ENCODE peak calls at places on chromosomes 4 and X, in nine cellular contexts. A, R, F, D, M, Y, J, O and K are unnamed samples. For H3K4me1, the result is how much of the 10 kb centered on the place peaks cover.

GRCh38 chr4:67035501-67035900 is 509.8 kb downstream of the CENPC start:
- DNase-seq in R (no peak), Y (no peak), J (no peak), O (no peak), F (no peak), D (no peak), M (no peak), A (no peak), K (no peak)

GRCh38 chr4:65007841-65008439 is 598.7 kb upstream of the TECRL start:
- DNase-seq in F (peak), A (peak), R (no peak), M (no peak), Y (no peak), D (no peak), O (no peak), J (no peak), K (no peak)

GRCh38 chrX:30957753-30958152 is 68.7 kb upstream of the TAB3 start:
- DNase-seq in J (no peak), R (no peak), O (no peak), F (no peak), Y (no peak), D (no peak), M (no peak), A (no peak), K (no peak)

GRCh38 chrX:50874878-50875277 is 35.7 kb upstream of the BMP15 start:
- DNase-seq in M (no peak), Y (no peak), A (no peak), R (no peak), D (no peak), O (no peak), F (no peak), J (no peak), K (no peak)

GRCh38 chr4:11675051-11675800 is 246.5 kb upstream of the HS3ST1 start:
- DNase-seq in Y (no peak), D (no peak), R (no peak), F (no peak), A (no peak), J (no peak), M (no peak), O (no peak), K (no peak)

GRCh38 chrX:57528670-57529255 is 63.0 kb upstream of the ZXDB start:
- DNase-seq in D (no peak), A (no peak), R (no peak), J (no peak), Y (no peak), O (no peak), F (peak), M (no peak), K (peak)

GRCh38 chr4:112897548-112897947 is 151.9 kb upstream of the ANK2 start:
- DNase-seq in O (no peak), F (no peak), A (no peak), R (no peak), Y (no peak), J (no peak), M (no peak), D (no peak), K (no peak)

GRCh38 chrX:39063037-39063436 is 261.8 kb downstream of the MID1IP1 start:
- DNase-seq in F (no peak), R (no peak), O (no peak), J (peak), A (no peak), D (no peak), M (peak), Y (no peak), K (no peak)

GRCh38 chrX:87049567-87049966 is 468.0 kb upstream of the KLHL4 start:
- DNase-seq in J (no peak), A (no peak), O (no peak), R (no peak), D (no peak), Y (no peak), M (no peak), F (no peak), K (no peak)

GRCh38 chr4:45477311-45477733 is 646.5 kb downstream of the GABRG1 start:
- DNase-seq in D (no peak), O (no peak), Y (no peak), F (no peak), M (peak), J (no peak), A (no peak), R (no peak), K (no peak)

GRCh38 chr4:41866799-41867677 is 68.2 kb upstream of the TMEM33 start:
- DNase-seq in D (no peak), R (no peak), M (no peak), O (no peak), Y (no peak), A (no peak), F (no peak), J (no peak), K (no peak)

GRCh38 chrX:96445531-96446065 is 239.0 kb upstream of the DIAPH2 start:
- DNase-seq in D (no peak), A (no peak), F (no peak), Y (no peak), O (no peak), R (no peak), J (no peak), M (no peak), K (no peak)

GRCh38 chrX:39204945-39205344 is 403.7 kb downstream of the MID1IP1 start:
- DNase-seq in M (no peak), Y (no peak), D (no peak), F (no peak), R (no peak), J (no peak), O (no peak), A (no peak), K (no peak)

GRCh38 chrX:142711801-142712200 is 313.9 kb upstream of the SPANXN4 start:
- DNase-seq in O (no peak), F (no peak), M (no peak), Y (no peak), R (no peak), A (no peak), J (no peak), D (no peak), K (no peak)

GRCh38 chr4:155667538-155668511 is 1.2 kb downstream of the GUCY1A1 start:
- DNase-seq in F (no peak), O (no peak), R (no peak), J (peak), A (no peak), Y (peak), M (peak), D (no peak), K (no peak)

GRCh38 chr4:1516261-1516660 is 110.0 kb upstream of the NKX1-1 start:
- DNase-seq in Y (peak), J (no peak), F (no peak), O (no peak), A (no peak), D (no peak), R (no peak), M (no peak), K (no peak)

GRCh38 chr4:8084712-8085490 is 73.7 kb downstream of the ABLIM2 start:
- DNase-seq in O (no peak), J (no peak), A (no peak), F (no peak), M (no peak), Y (peak), D (no peak), R (no peak), K (no peak)

GRCh38 chr4:153651041-153651960 is 32.8 kb upstream of the TLR2 start:
- DNase-seq in M (peak), A (no peak), R (peak), J (peak), O (no peak), Y (peak), D (peak), F (peak), K (peak)

GRCh38 chrX:129876734-129877395 is 29.1 kb upstream of the UTP14A start:
- DNase-seq in D (no peak), M (no peak), O (no peak), F (no peak), J (no peak), A (no peak), R (no peak), Y (no peak), K (no peak)

GRCh38 chrX:153423652-153424051 is 12.4 kb downstream of the ZFP92 start:
- DNase-seq in D (no peak), Y (no peak), M (no peak), R (no peak), F (no peak), J (no peak), A (no peak), O (peak), K (no peak)

GRCh38 chr4:54433686-54434085 is 204.6 kb downstream of the PDGFRA start:
- DNase-seq in M (no peak), R (no peak), J (no peak), O (no peak), Y (no peak), F (no peak), D (no peak), A (peak), K (no peak)

GRCh38 chrX:43631841-43632240 is 24.3 kb upstream of the MAOA start:
- DNase-seq in A (no peak), R (no peak), D (no peak), Y (no peak), J (no peak), M (no peak), O (no peak), F (no peak), K (no peak)

GRCh38 chr4:18039113-18039512 is 17.6 kb upstream of the LCORL start:
- DNase-seq in M (no peak), R (no peak), O (no peak), A (no peak), D (no peak), Y (no peak), J (no peak), F (no peak), K (no peak)

GRCh38 chr4:161356351-161356750 is 807.4 kb downstream of the FSTL5 start:
- DNase-seq in R (no peak), J (no peak), A (no peak), M (no peak), D (no peak), Y (no peak), O (no peak), F (no peak), K (no peak)

GRCh38 chr4:150573534-150573933 is 8.4 kb upstream of the MAB21L2 start:
- DNase-seq in M (no peak), O (no peak), R (no peak), A (no peak), F (no peak), J (no peak), D (no peak), Y (no peak), K (no peak)

GRCh38 chrX:107731831-107732502 is 43.6 kb downstream of the TSC22D3 start:
- DNase-seq in D (no peak), O (peak), Y (peak), M (peak), F (no peak), R (no peak), J (peak), A (peak), K (no peak)

GRCh38 chrX:70172226-70172625 is 5.1 kb upstream of the DGAT2L6 start:
- DNase-seq in R (no peak), O (no peak), M (no peak), F (no peak), A (no peak), D (no peak), J (no peak), Y (no peak), K (no peak)

GRCh38 chrX:103656623-103657022 is 27.8 kb downstream of the TCEAL1 start:
- DNase-seq in Y (no peak), A (no peak), R (no peak), J (no peak), F (no peak), O (no peak), D (no peak), M (no peak), K (no peak)

GRCh38 chr4:112939901-112940300 is 109.6 kb upstream of the ANK2 start:
- DNase-seq in F (no peak), A (no peak), Y (no peak), M (no peak), J (no peak), D (no peak), O (no peak), R (no peak), K (no peak)

DNA sequence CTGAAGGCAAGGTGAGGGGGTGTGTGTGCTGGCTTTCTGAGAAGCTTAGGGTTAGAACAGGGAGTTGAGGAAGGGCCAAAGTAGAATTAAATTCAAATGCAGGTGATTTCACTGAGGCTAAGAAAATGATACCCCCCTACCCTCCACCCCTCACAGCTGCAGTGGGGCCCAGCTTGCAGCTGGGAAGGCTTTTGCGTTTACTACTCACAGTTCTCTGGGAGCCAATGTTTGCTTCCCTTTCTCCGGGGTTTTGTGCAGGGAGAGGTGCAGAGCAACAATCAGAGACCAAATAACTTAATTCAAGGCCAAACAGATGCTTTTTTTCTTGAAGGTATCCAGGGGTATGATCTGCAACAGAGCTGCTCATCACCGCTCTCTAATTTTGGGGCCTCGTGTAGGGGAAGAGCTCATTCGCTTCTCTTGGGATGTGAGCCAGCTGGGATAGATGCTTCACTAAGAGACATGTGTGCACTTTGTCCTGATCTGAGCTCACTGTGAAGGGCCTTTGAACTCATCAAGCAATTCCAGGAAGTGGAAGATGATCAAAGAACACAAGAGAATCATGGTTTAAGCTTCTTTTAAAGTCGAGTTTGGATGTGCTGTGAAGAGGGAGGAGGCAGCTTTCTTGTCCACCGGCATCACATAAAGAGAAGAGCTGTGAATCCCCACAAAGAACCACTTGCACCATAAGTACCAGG is 122.7 kb upstream of the C1GALT1C1 start:
- DNase-seq in Y (no peak), R (no peak), D (no peak), M (no peak), J (no peak), A (no peak), O (no peak), F (peak), K (no peak)
- H3K4me1 ChIP-seq in Y (under half), R (under half), D (under half), M (under half), J (under half), A (under half), O (under half), F (half or more), K (under half)

DNA sequence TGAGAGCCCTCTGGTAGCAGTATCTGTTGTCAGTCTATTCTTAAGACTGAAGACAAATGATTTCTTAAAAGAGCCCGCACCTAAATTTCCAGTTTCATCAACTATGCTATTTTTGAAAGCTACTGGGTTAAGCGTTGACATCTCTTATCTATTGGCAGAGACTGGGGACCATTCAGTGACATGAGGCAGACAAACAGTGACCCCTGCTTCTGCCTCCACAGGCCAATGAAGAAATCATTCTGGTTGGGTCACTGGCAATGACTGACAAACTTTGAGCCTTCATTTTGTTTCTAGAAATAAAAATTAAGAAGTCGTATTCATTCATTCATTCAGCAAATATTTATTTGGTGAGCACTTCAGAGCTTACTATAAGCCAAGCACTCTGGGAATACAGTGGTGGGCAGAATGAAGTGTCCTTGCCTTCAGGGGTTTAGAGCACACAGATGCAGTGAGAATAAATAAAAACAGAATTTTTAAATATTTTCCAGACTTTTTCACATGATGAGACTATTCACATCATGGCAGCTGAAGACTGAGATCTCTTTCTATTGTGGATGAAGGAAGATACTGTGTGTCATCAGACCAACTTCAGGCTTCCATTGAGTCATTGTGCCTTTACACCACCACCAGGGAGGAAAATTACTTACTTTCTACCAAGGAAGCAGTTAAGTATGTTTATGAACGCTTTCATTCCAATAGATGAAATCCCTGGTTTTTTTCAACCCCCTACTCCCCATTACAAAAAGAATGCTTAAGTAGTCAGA is 36.0 kb downstream of the SORBS2 start:
- DNase-seq in D (no peak), O (no peak), F (no peak), J (no peak), A (no peak), M (peak), Y (no peak), R (no peak), K (no peak)
- H3K4me3 ChIP-seq in D (no peak), O (no peak), F (no peak), J (no peak), A (no peak), M (peak), Y (no peak), R (no peak), K (no peak)

DNA sequence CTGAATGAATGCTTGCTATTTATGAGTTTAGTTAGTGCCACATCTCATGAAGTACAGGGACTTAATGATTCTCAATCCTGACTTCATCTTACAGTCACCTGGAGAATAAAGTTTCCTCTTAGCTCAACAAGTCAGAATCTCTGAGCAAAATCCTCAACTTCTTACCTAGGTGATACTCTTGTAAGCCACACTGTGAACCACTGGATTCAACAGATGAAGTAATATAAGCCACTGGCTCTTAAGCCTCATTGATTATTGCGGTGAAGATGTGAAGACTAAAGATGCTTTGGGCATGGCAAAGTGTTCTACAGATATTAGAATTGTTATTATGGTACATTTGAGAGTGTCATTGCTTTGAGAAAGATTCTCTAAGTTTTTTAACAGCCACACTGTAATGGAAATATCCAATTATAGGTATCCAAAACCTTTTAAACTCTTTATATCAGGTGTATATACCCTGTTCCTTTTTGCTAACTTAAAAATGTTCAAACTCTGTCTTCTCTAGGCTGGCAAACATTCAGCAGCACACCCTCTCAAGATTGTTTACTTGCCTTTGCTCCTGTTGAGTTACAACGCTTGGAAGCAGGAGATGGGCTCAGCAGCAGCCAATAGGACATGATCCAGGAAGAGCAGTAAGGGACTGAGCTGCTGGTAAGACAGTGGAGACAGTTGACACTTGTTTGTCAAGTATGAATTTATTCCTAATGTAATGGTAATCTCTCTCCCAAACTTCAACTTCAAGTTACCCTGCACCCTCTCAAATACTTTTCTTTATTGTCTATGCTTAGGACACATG is 43.4 kb downstream of the TET2 start:
- DNase-seq in M (no peak), D (no peak), J (no peak), F (no peak), R (no peak), A (no peak), O (no peak), Y (no peak), K (no peak)
- H3K27ac ChIP-seq in M (no peak), D (no peak), J (no peak), F (no peak), R (no peak), A (no peak), O (no peak), Y (no peak), K (no peak)

GRCh38 chr4:48175806-48176205 is 41.8 kb upstream of the TXK start:
- DNase-seq in R (no peak), O (no peak), A (no peak), J (no peak), Y (no peak), D (no peak), F (no peak), M (no peak), K (no peak)
- H3K4me1 ChIP-seq in R (under half), O (under half), A (under half), J (under half), Y (under half), D (under half), F (under half), M (under half), K (under half)

GRCh38 chrX:46627044-46627443 is 53.5 kb downstream of the CHST7 start:
- DNase-seq in A (no peak), O (no peak), F (no peak), R (no peak), D (no peak), Y (no peak), M (peak), J (no peak), K (no peak)

GRCh38 chrX:46628406-46629371 is 55.1 kb downstream of the CHST7 start:
- DNase-seq in J (peak), A (no peak), D (no peak), Y (peak), R (no peak), M (peak), F (peak), O (no peak), K (no peak)

GRCh38 chrX:46630141-46630540 is 56.6 kb downstream of the CHST7 start:
- DNase-seq in Y (no peak), A (no peak), F (no peak), O (no peak), R (no peak), M (no peak), J (no peak), D (no peak), K (no peak)

GRCh38 chrX:46626566-46626965 is 53.0 kb downstream of the CHST7 start:
- DNase-seq in R (no peak), A (no peak), F (peak), O (no peak), Y (no peak), D (no peak), J (no peak), M (no peak), K (peak)

DNA sequence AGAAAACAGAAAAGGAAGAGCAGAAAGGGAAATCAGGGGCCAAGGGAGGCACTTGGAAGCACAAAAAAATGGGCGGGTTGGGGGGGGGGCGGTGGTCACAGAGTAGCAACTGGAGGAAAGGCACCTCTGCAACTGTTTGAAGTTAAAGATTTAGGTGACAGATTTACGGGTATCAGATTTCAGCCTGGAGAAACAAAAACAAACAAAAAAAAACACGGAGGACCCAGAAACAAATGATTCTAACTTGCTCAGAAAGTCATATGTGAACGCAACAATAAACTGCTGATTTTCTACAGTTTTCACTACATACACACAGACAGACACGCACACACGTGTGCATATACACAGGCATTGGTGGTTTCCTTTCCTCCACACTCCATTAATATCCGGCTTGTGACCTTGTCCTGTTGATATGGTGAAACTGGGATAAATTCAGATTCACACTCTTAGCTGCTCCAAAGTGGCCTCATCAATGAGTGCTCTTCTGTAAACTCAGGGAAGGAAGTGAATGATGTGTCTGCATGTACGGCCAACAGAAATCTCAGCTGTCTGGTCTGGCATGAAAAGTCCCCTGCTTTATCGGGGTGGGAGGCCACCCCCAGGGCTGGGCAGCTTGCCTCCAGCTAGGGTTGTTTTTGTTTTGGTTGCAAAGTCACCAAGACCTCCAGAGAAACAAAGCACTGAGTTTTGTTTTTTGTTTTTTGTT is 54.3 kb downstream of the CHST7 start:
- DNase-seq in O (no peak), M (peak), F (no peak), A (no peak), Y (no peak), R (no peak), D (no peak), J (no peak), K (no peak)
- H3K4me3 ChIP-seq in O (no peak), M (no peak), F (no peak), A (no peak), Y (no peak), R (no peak), D (no peak), J (no peak), K (no peak)

GRCh38 chr4:81652069-81652478 is 180.4 kb upstream of the RASGEF1B start:
- DNase-seq in D (no peak), O (no peak), F (no peak), Y (no peak), J (no peak), A (no peak), M (peak), R (no peak), K (no peak)
- H3K27ac ChIP-seq in D (no peak), O (no peak), F (peak), Y (no peak), J (no peak), A (no peak), M (no peak), R (no peak), K (no peak)